ENCODE peak calls at places on chromosomes 12 and 14, in four cellular contexts. R is AG04449, M is heart left ventricle, A is fibroblast of mammary gland. G is an unnamed sample.

GRCh38 chr12:102631274-102631673 is 150.9 kb upstream of the IGF1 start:
- DNase-seq in M (no peak), A (peak), R (peak), G (no peak)

GRCh38 chr14:102050625-102051024 is 36.2 kb downstream of the HSP90AA1 start:
- DNase-seq in R (peak), A (peak), M (no peak), G (peak)

GRCh38 chr12:105960319-105961076 is 178.3 kb downstream of the NUAK1 start:
- DNase-seq in M (no peak), R (peak), A (no peak), G (no peak)

GRCh38 chr12:45327823-45328383 is 112.0 kb downstream of the ANO6 start:
- DNase-seq in R (no peak), A (no peak), M (no peak), G (no peak)

GRCh38 chr12:31890295-31891285 is 68.6 kb upstream of the RESF1 start:
- DNase-seq in A (no peak), M (no peak), R (no peak), G (no peak)

GRCh38 chr14:66495214-66496098 is 9.3 kb downstream of the CCDC196 start:
- DNase-seq in M (peak), R (no peak), A (peak), G (peak)

GRCh38 chr12:92927055-92927435 is 2.0 kb downstream of the EEA1 start:
- DNase-seq in M (peak), R (no peak), A (peak), G (peak)

GRCh38 chr14:55867726-55868125 is 250.5 kb upstream of the PELI2 start:
- DNase-seq in A (peak), M (no peak), R (no peak), G (no peak)

GRCh38 chr12:130014485-130014807 is 110.6 kb upstream of the TMEM132D start:
- DNase-seq in R (no peak), A (no peak), M (no peak), G (no peak)

GRCh38 chr12:47549258-47549657 is 156.6 kb downstream of the RPAP3 start:
- DNase-seq in R (no peak), A (peak), M (no peak), G (no peak)

GRCh38 chr12:76964784-76965571 is 86.2 kb upstream of the CSRP2 start:
- DNase-seq in M (no peak), R (no peak), A (no peak), G (no peak)

GRCh38 chr12:96578526-96579125 is 89.2 kb downstream of the CFAP54 start:
- DNase-seq in A (peak), R (no peak), M (no peak), G (no peak)

GRCh38 chr14:92903359-92903758 is 19.6 kb upstream of the CHGA start:
- DNase-seq in R (no peak), M (no peak), A (no peak), G (no peak)

GRCh38 chr12:10363665-10363921 is 26.2 kb downstream of the KLRK1 start:
- DNase-seq in M (no peak), A (no peak), R (no peak), G (no peak)

GRCh38 chr14:104419865-104420458 is 159.6 kb upstream of the C14orf180 start:
- DNase-seq in A (no peak), M (no peak), R (no peak), G (no peak)

GRCh38 chr14:20855652-20856291 is 35.4 kb upstream of the RNASE3 start:
- DNase-seq in A (peak), M (peak), R (no peak), G (no peak)

GRCh38 chr14:58540693-58541092 is 97.1 kb upstream of the DACT1 start:
- DNase-seq in A (no peak), R (no peak), M (no peak), G (no peak)

GRCh38 chr12:19244312-19244711 is 114.8 kb downstream of the PLEKHA5 start:
- DNase-seq in A (peak), R (no peak), M (no peak), G (no peak)

GRCh38 chr14:95472819-95473251 is 43.6 kb downstream of the SYNE3 start:
- DNase-seq in A (no peak), R (no peak), M (peak), G (no peak)

GRCh38 chr12:20492251-20492728 is 124.0 kb downstream of the PDE3A start:
- DNase-seq in A (peak), R (no peak), M (no peak), G (no peak)

GRCh38 chr12:46948936-46949555 is 123.2 kb upstream of the SLC38A4 start:
- DNase-seq in R (no peak), A (no peak), M (no peak), G (no peak)

GRCh38 chr12:76460807-76461206 is 98.8 kb downstream of the OSBPL8 start:
- DNase-seq in R (no peak), A (no peak), M (no peak), G (no peak)

GRCh38 chr12:2179058-2179457 is 126.3 kb downstream of the CACNA1C start:
- DNase-seq in A (peak), R (no peak), M (no peak), G (no peak)

GRCh38 chr14:29652586-29652985 is 275.1 kb downstream of the PRKD1 start:
- DNase-seq in A (no peak), M (no peak), R (no peak), G (no peak)

GRCh38 chr14:28542040-28542439 is 224.5 kb upstream of the FOXG1 start:
- DNase-seq in M (no peak), R (no peak), A (peak), G (no peak)

GRCh38 chr12:95286713-95287112 is 69.1 kb downstream of the VEZT start:
- DNase-seq in A (no peak), M (peak), R (no peak), G (peak)

GRCh38 chr14:101514136-101514535 is 47.2 kb upstream of the DIO3 start:
- DNase-seq in A (no peak), R (no peak), M (no peak), G (no peak)

GRCh38 chr12:41466762-41467270 is 278.7 kb downstream of the PDZRN4 start:
- DNase-seq in R (no peak), M (no peak), A (no peak), G (no peak)

GRCh38 chr12:89414851-89415250 is 62.5 kb upstream of the DUSP6 start:
- DNase-seq in R (peak), M (no peak), A (peak), G (peak)

GRCh38 chr12:115659422-115659821 is 618.1 kb downstream of the MED13L start:
- DNase-seq in M (no peak), R (no peak), A (no peak), G (no peak)

GRCh38 chr14:90518075-90518940 is 121.5 kb downstream of the CALM1 start:
- DNase-seq in A (no peak), R (no peak), M (peak), G (no peak)

GRCh38 chr12:42372154-42372791 is 46.3 kb downstream of the PPHLN1 start:
- DNase-seq in A (peak), M (no peak), R (peak), G (no peak)

GRCh38 chr12:109494348-109494881 is 17.0 kb downstream of the UBE3B start:
- DNase-seq in R (no peak), A (no peak), M (no peak), G (no peak)

GRCh38 chr12:75979181-75979580 is 52.4 kb downstream of the PHLDA1 start:
- DNase-seq in A (peak), M (no peak), R (no peak), G (no peak)

GRCh38 chr14:74846168-74846567 is 29.8 kb downstream of the PROX2 start:
- DNase-seq in M (peak), A (peak), R (no peak), G (peak)

GRCh38 chr12:50662121-50662480 is 101.8 kb upstream of the ATF1 start:
- DNase-seq in A (no peak), R (no peak), M (no peak), G (no peak)

DNA sequence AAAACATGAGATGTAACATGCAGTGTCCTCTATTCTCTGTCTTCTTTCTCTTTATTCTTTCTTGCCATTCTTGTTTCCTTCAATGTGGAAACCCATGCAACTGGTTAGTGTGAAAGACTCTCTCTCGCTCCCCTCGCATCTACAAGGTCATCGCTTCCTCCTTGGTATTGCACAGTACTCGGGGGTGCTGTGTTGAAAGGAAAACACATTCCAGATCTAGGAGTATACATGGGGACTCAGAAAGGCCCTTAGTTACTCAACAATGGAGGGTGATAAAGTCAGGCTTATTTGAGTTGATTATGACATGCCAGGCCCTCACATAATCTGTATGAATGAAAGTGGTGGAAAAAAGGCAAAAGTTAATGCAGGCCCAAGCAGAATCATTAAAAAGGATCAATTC is 75.5 kb upstream of the OVCH1 start:
- DNase-seq in A (no peak), M (no peak), R (no peak), G (no peak)
- TF ChIP-seq CTCF in A (no peak), M (no peak), R (no peak), G (no peak)

DNA sequence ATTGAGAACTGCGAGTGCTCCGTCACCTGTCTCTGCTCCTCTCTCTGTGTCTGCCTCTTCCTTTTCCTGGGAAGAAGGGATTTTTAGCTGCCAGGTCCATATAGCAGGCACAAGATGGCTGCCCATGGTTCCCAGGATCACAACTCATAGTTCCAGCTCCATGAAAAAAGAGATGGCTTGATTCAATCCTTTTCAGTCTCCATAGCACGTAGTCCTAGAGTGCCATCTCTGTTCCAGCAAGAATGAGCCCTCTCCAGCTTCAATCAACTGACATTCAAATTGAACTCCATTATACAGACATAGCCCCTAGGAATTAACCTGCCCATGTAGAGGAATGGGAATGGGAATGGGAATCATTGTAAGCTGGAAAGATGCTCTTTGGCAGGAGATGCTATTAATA is 34.7 kb upstream of the RTRAF start:
- DNase-seq in R (no peak), A (no peak), M (no peak), G (no peak)
- TF ChIP-seq CTCF in R (no peak), A (no peak), M (no peak), G (no peak)

DNA sequence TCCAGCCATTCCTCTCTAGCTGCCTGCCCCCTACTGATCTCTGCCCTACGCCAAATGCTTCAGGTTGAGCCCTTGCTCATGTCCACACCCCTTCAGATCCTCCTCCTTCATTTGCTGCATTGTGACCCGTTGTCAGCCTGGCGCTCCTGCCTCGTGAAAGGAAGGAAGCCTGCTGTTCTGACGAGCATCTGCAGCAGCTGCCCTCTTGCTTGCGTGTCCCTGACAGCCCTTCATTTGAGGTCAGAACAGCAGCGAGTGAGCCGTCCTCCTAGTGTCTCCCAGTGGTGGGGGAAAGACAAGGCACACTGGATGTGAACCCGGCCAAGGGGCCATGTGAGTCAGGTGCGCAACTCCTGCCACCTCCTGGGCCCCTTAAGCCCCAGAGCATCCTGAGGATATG is 3.0 kb upstream of the PIANP start:
- DNase-seq in R (no peak), A (no peak), M (no peak), G (no peak)
- TF ChIP-seq CTCF in R (no peak), A (no peak), M (no peak), G (no peak)

GRCh38 chr14:77245820-77246219 is 25.2 kb downstream of the NGB start:
- DNase-seq in M (no peak), R (no peak), A (peak), G (no peak)
- TF ChIP-seq CTCF in M (no peak), R (no peak), A (peak), G (no peak)

GRCh38 chr12:107106241-107107025 is 13.1 kb upstream of the CRY1 start:
- DNase-seq in A (no peak), R (no peak), M (no peak), G (no peak)
- TF ChIP-seq CTCF in A (no peak), R (no peak), M (no peak), G (no peak)

GRCh38 chr14:73644531-73645247 is at the start of gene DNAL1:
- DNase-seq in M (peak), A (peak), R (no peak), G (peak)
- TF ChIP-seq CTCF in M (no peak), A (no peak), R (no peak), G (no peak)

GRCh38 chr14:72644758-72645489 is 249.0 kb downstream of the DPF3 start:
- DNase-seq in M (no peak), A (peak), R (no peak), G (no peak)
- TF ChIP-seq CTCF in M (no peak), A (peak), R (no peak), G (no peak)